ENCODE peak calls at places on chromosomes 13 and 19, in four cellular contexts. One of them, this sample, is unnamed.

GRCh38 chr13:25648996-25649633 is 277.3 kb downstream of the ATP8A2 start:
- DNase-seq in cardiac fibroblast: no peak
- DNase-seq in AML-193: no peak
- DNase-seq in neural progenitor cell: no peak
- DNase-seq in this sample: no peak

GRCh38 chr19:2391118-2391725 is 31.2 kb downstream of the TMPRSS9 start:
- DNase-seq in neural progenitor cell: peak; percentile 73
- DNase-seq in cardiac fibroblast: peak; percentile 82
- DNase-seq in AML-193: peak; percentile 69
- DNase-seq in this sample: peak; percentile 60

GRCh38 chr13:106182404-106182803 is 353.1 kb downstream of the EFNB2 start:
- DNase-seq in AML-193: peak; percentile 80
- DNase-seq in cardiac fibroblast: peak; percentile 80
- DNase-seq in neural progenitor cell: no peak
- DNase-seq in this sample: peak; percentile 64

GRCh38 chr13:38630780-38631179 is 56.1 kb upstream of the FREM2 start:
- DNase-seq in AML-193: no peak
- DNase-seq in cardiac fibroblast: peak; percentile 42
- DNase-seq in neural progenitor cell: no peak
- DNase-seq in this sample: no peak

GRCh38 chr13:74250738-74251190 is 116.6 kb upstream of the KLF12 start:
- DNase-seq in AML-193: no peak
- DNase-seq in cardiac fibroblast: peak; percentile 54
- DNase-seq in neural progenitor cell: no peak
- DNase-seq in this sample: no peak

GRCh38 chr13:45229172-45229571 is 28.3 kb upstream of the KCTD4 start:
- DNase-seq in AML-193: no peak
- DNase-seq in cardiac fibroblast: no peak
- DNase-seq in neural progenitor cell: no peak
- DNase-seq in this sample: no peak

GRCh38 chr13:42401376-42401775 is 129.4 kb downstream of the AKAP11 start:
- DNase-seq in AML-193: no peak
- DNase-seq in cardiac fibroblast: no peak
- DNase-seq in neural progenitor cell: no peak
- DNase-seq in this sample: no peak

GRCh38 chr19:10936661-10937084 is 8.1 kb downstream of the TIMM29 start:
- DNase-seq in neural progenitor cell: peak; percentile 96
- DNase-seq in cardiac fibroblast: peak; percentile 89
- DNase-seq in AML-193: peak; percentile 67
- DNase-seq in this sample: peak; percentile 50

GRCh38 chr13:98141938-98142426 is 912 bp upstream of the FARP1 start:
- DNase-seq in cardiac fibroblast: no peak
- DNase-seq in AML-193: no peak
- DNase-seq in neural progenitor cell: peak; percentile 69
- DNase-seq in this sample: no peak

GRCh38 chr13:43266953-43267615 is 243.7 kb downstream of the DNAJC15 start:
- DNase-seq in AML-193: no peak
- DNase-seq in cardiac fibroblast: no peak
- DNase-seq in neural progenitor cell: peak; percentile 37
- DNase-seq in this sample: no peak

GRCh38 chr19:397941-398706 is 10.8 kb downstream of the C2CD4C start:
- DNase-seq in neural progenitor cell: no peak
- DNase-seq in cardiac fibroblast: no peak
- DNase-seq in AML-193: no peak
- DNase-seq in this sample: no peak

GRCh38 chr19:6354098-6354674 is 7.1 kb upstream of the CLPP start:
- DNase-seq in AML-193: peak; percentile 1
- DNase-seq in cardiac fibroblast: peak; percentile 43
- DNase-seq in neural progenitor cell: no peak
- DNase-seq in this sample: no peak

GRCh38 chr19:1274081-1274851 is 1.1 kb upstream of the FAM174C start:
- DNase-seq in cardiac fibroblast: no peak
- DNase-seq in neural progenitor cell: no peak
- DNase-seq in AML-193: no peak
- DNase-seq in this sample: no peak

GRCh38 chr13:41465215-41465907 is 8.0 kb downstream of the RGCC start:
- DNase-seq in cardiac fibroblast: peak; percentile 62
- DNase-seq in AML-193: peak; percentile 88
- DNase-seq in neural progenitor cell: no peak
- DNase-seq in this sample: peak; percentile 62

GRCh38 chr13:26722321-26722720 is 38.3 kb downstream of the GPR12 start:
- DNase-seq in AML-193: no peak
- DNase-seq in neural progenitor cell: no peak
- DNase-seq in cardiac fibroblast: no peak
- DNase-seq in this sample: no peak

GRCh38 chr19:55549500-55550320 is 4.4 kb upstream of the SBK3 start:
- DNase-seq in cardiac fibroblast: peak; percentile 82
- DNase-seq in AML-193: no peak
- DNase-seq in neural progenitor cell: peak; percentile 88
- DNase-seq in this sample: no peak

GRCh38 chr13:51333826-51334225 is 5.7 kb upstream of the SERPINE3 start:
- DNase-seq in AML-193: no peak
- DNase-seq in neural progenitor cell: no peak
- DNase-seq in cardiac fibroblast: no peak
- DNase-seq in this sample: no peak

GRCh38 chr19:32743447-32743846 is 23.9 kb downstream of the TDRD12 start:
- DNase-seq in cardiac fibroblast: no peak
- DNase-seq in neural progenitor cell: no peak
- DNase-seq in AML-193: no peak
- DNase-seq in this sample: no peak

GRCh38 chr19:873084-874019 is 13.9 kb downstream of the CFD start:
- DNase-seq in cardiac fibroblast: peak; percentile 37
- DNase-seq in neural progenitor cell: peak; percentile 62
- DNase-seq in AML-193: no peak
- DNase-seq in this sample: peak; percentile 23

GRCh38 chr13:30859326-30859725 is 46.7 kb upstream of the MEDAG start:
- DNase-seq in neural progenitor cell: peak; percentile 20
- DNase-seq in cardiac fibroblast: no peak
- DNase-seq in AML-193: no peak
- DNase-seq in this sample: no peak

GRCh38 chr19:1274852-1275259 is 474 bp upstream of the FAM174C start:
- DNase-seq in neural progenitor cell: peak; percentile 67
- DNase-seq in AML-193: no peak
- DNase-seq in cardiac fibroblast: no peak
- DNase-seq in this sample: peak; percentile 34

GRCh38 chr19:46372901-46373572 is 26.1 kb downstream of the PPP5C start:
- DNase-seq in cardiac fibroblast: peak; percentile 28
- DNase-seq in AML-193: no peak
- DNase-seq in neural progenitor cell: peak; percentile 59
- DNase-seq in this sample: no peak

GRCh38 chr13:92017737-92018136 is 619.3 kb downstream of the GPC5 start:
- DNase-seq in cardiac fibroblast: no peak
- DNase-seq in neural progenitor cell: no peak
- DNase-seq in AML-193: no peak
- DNase-seq in this sample: no peak

GRCh38 chr13:73040968-73041580 is 17.7 kb upstream of the KLF5 start:
- DNase-seq in neural progenitor cell: no peak
- DNase-seq in cardiac fibroblast: no peak
- DNase-seq in AML-193: no peak
- DNase-seq in this sample: no peak

GRCh38 chr13:36341718-36342117 is 4.5 kb downstream of the SPART start:
- DNase-seq in neural progenitor cell: no peak
- DNase-seq in cardiac fibroblast: no peak
- DNase-seq in AML-193: peak; percentile 24
- DNase-seq in this sample: no peak

GRCh38 chr19:38559428-38560401 is 58.0 kb downstream of the MAP4K1 start:
- DNase-seq in cardiac fibroblast: no peak
- DNase-seq in AML-193: no peak
- DNase-seq in neural progenitor cell: no peak
- DNase-seq in this sample: no peak

GRCh38 chr13:50277906-50278305 is 262.7 kb downstream of the KCNRG start:
- DNase-seq in neural progenitor cell: no peak
- DNase-seq in AML-193: no peak
- DNase-seq in cardiac fibroblast: no peak
- DNase-seq in this sample: no peak

GRCh38 chr19:42148270-42148669 is 16.0 kb upstream of the POU2F2 start:
- DNase-seq in AML-193: no peak
- DNase-seq in neural progenitor cell: no peak
- DNase-seq in cardiac fibroblast: no peak
- DNase-seq in this sample: no peak

GRCh38 chr19:53102701-53103140 is 501 bp downstream of the ZNF160 start:
- DNase-seq in cardiac fibroblast: peak; percentile 57
- DNase-seq in AML-193: peak; percentile 9
- DNase-seq in neural progenitor cell: peak; percentile 61
- DNase-seq in this sample: peak; percentile 45

GRCh38 chr13:87274209-87274819 is 396.9 kb upstream of the SLITRK5 start:
- DNase-seq in cardiac fibroblast: peak; percentile 43
- DNase-seq in AML-193: peak; percentile 71
- DNase-seq in neural progenitor cell: peak; percentile 78
- DNase-seq in this sample: peak; percentile 1